ENCODE peak calls at places on chromosomes 16 and 17, in eight cellular contexts. M is activated T-helper 1 cell treated with Interleukin-2 at 50 U/mL for 16 hours; N is endothelial cell; A is dorsolateral prefrontal cortex; C is stimulated activated CD8-positive, alpha-beta memory T cell treated with anti-CD3 and anti-CD28 coated beads, Interleukin-2, amount 100 ng/mL, for 48 hours; F is fibroblast of pulmonary artery; K is progenitor cell of endocrine pancreas; S is transverse colon. G is an unnamed sample.

GRCh38 chr17:49280918-49281317 is 50.3 kb upstream of the PHOSPHO1 start:
- DNase-seq in S (no peak), F (no peak), N (no peak), K (no peak), A (no peak), C (no peak), M (no peak), G (no peak)

GRCh38 chr17:78583091-78583490 is 5.9 kb upstream of the DNAH17 start:
- DNase-seq in N (no peak), A (no peak), F (no peak), S (no peak), K (no peak), C (no peak), M (no peak), G (no peak)

GRCh38 chr16:88322500-88322970 is 60.2 kb upstream of the ZNF469 start:
- DNase-seq in F (no peak), M (no peak), N (no peak), A (no peak), S (no peak), K (no peak), C (no peak), G (no peak)

GRCh38 chr16:12340151-12340733 is 363.7 kb downstream of the SNX29 start:
- DNase-seq in C (no peak), S (peak), F (peak), N (peak), M (no peak), K (peak), A (no peak), G (peak)

GRCh38 chr16:3781421-3781820 is 64.1 kb upstream of the TRAP1 start:
- DNase-seq in N (no peak), K (no peak), F (no peak), A (no peak), C (no peak), S (no peak), M (no peak), G (no peak)

GRCh38 chr16:17026600-17027242 is 444.0 kb downstream of the XYLT1 start:
- DNase-seq in S (peak), N (no peak), F (no peak), A (no peak), K (no peak), C (peak), M (no peak), G (no peak)

GRCh38 chr16:48347980-48348379 is 37.2 kb downstream of the SIAH1 start:
- DNase-seq in N (no peak), C (no peak), M (no peak), F (no peak), K (no peak), A (peak), S (no peak), G (no peak)

GRCh38 chr16:8673611-8674412 is 605 bp upstream of the ABAT start:
- DNase-seq in F (no peak), K (peak), C (no peak), S (no peak), M (no peak), A (no peak), N (peak), G (no peak)

GRCh38 chr16:83681421-83681820 is 126.4 kb upstream of the HSBP1 start:
- DNase-seq in S (no peak), A (no peak), C (no peak), M (no peak), K (no peak), N (no peak), F (no peak), G (no peak)

G was measured in RPMI8226.